ENCODE peak calls at places on chromosomes 6 and 20, in seven cellular contexts. X is vagina, L is HCT116, J is adrenal gland, M is breast epithelium, I is A549, S is stomach. N is an unnamed sample.

GRCh38 chr6:111981441-111981840 is 72.5 kb upstream of the CCN6 start:
- DNase-seq in X (no peak), L (no peak), J (no peak), M (no peak), I (no peak), S (no peak), N (no peak)

GRCh38 chr20:18056174-18057105 is 1.3 kb downstream of the OVOL2 start:
- DNase-seq in X (no peak), L (no peak), J (no peak), M (no peak), I (peak; percentile 34), S (peak; percentile 64), N (no peak)

GRCh38 chr6:25342784-25343183 is 63.6 kb downstream of the CARMIL1 start:
- DNase-seq in X (no peak), L (no peak), J (no peak), M (no peak), I (peak; percentile 4), S (no peak), N (no peak)

GRCh38 chr6:135240711-135241110 is 59.6 kb downstream of the MYB start:
- DNase-seq in X (no peak), L (no peak), J (no peak), M (no peak), I (no peak), S (no peak), N (no peak)

GRCh38 chr6:165988757-165989456 is 178.7 kb downstream of the TBXT start:
- DNase-seq in X (peak; percentile 83), L (no peak), J (no peak), M (no peak), I (no peak), S (no peak), N (no peak)

GRCh38 chr6:49964064-49964463 is at the start of gene DEFB114:
- DNase-seq in X (no peak), L (no peak), J (no peak), M (no peak), I (no peak), S (no peak), N (no peak)

GRCh38 chr6:74646461-74646860 is 559.4 kb downstream of the COL12A1 start:
- DNase-seq in X (no peak), L (no peak), J (no peak), M (no peak), I (no peak), S (no peak), N (no peak)

GRCh38 chr20:51400051-51400926 is 142.2 kb downstream of the NFATC2 start:
- DNase-seq in X (no peak), L (no peak), J (no peak), M (no peak), I (no peak), S (peak; percentile 32), N (no peak)

GRCh38 chr6:75296811-75297779 is 12.5 kb upstream of the TMEM30A start:
- DNase-seq in X (no peak), L (peak; percentile 65), J (no peak), M (no peak), I (peak; percentile 71), S (no peak), N (no peak)

GRCh38 chr6:132673376-132674094 is 14.6 kb upstream of the TAAR1 start:
- DNase-seq in X (no peak), L (no peak), J (no peak), M (no peak), I (no peak), S (peak; percentile 35), N (no peak)

GRCh38 chr20:61682998-61683681 is 382.5 kb downstream of the TAF4 start:
- DNase-seq in X (no peak), L (no peak), J (no peak), M (no peak), I (no peak), S (no peak), N (no peak)

GRCh38 chr20:12262747-12263146 is 345.1 kb downstream of the BTBD3 start:
- DNase-seq in X (no peak), L (no peak), J (peak; percentile 31), M (no peak), I (no peak), S (no peak), N (no peak)

GRCh38 chr20:53594068-53595017 is 704 bp upstream of the ZNF217 start:
- DNase-seq in X (peak; percentile 95), L (peak; percentile 73), J (peak; percentile 97), M (peak; percentile 97), I (peak; percentile 95), S (peak; percentile 99), N (peak; percentile 97)

GRCh38 chr20:46011631-46012482 is 3.1 kb downstream of the MMP9 start:
- DNase-seq in X (no peak), L (peak; percentile 71), J (peak; percentile 84), M (no peak), I (peak; percentile 86), S (peak; percentile 48), N (peak; percentile 60)

GRCh38 chr6:144149894-144150672 is at the start of gene STX11:
- DNase-seq in X (no peak), L (no peak), J (peak; percentile 60), M (peak; percentile 54), I (peak; percentile 43), S (peak; percentile 67), N (peak; percentile 82)

GRCh38 chr6:8481727-8482126 is 46.4 kb upstream of the SLC35B3 start:
- DNase-seq in X (no peak), L (no peak), J (no peak), M (no peak), I (peak; percentile 0), S (no peak), N (no peak)

GRCh38 chr6:148866657-148867268 is 119.9 kb downstream of the UST start:
- DNase-seq in X (no peak), L (no peak), J (no peak), M (no peak), I (no peak), S (no peak), N (no peak)

GRCh38 chr6:148869589-148869988 is 122.8 kb downstream of the UST start:
- DNase-seq in X (no peak), L (no peak), J (no peak), M (no peak), I (peak; percentile 7), S (no peak), N (no peak)

GRCh38 chr6:148867851-148868250 is 121.0 kb downstream of the UST start:
- DNase-seq in X (no peak), L (no peak), J (no peak), M (no peak), I (no peak), S (no peak), N (no peak)

GRCh38 chr6:148868314-148868713 is 121.5 kb downstream of the UST start:
- DNase-seq in X (no peak), L (no peak), J (no peak), M (no peak), I (no peak), S (no peak), N (no peak)

GRCh38 chr6:148868901-148869300 is 122.1 kb downstream of the UST start:
- DNase-seq in X (no peak), L (no peak), J (peak; percentile 41), M (no peak), I (no peak), S (no peak), N (no peak)
- H3K4me1 ChIP-seq in X (peaks cover 30% of the 10 kb centered on the region), L (no peaks in the 10 kb centered on the region), J (no peaks in the 10 kb centered on the region), M (no peaks in the 10 kb centered on the region), I (peaks cover 12% of the 10 kb centered on the region), S (peaks cover 12% of the 10 kb centered on the region), N (peaks cover 15% of the 10 kb centered on the region)

DNA sequence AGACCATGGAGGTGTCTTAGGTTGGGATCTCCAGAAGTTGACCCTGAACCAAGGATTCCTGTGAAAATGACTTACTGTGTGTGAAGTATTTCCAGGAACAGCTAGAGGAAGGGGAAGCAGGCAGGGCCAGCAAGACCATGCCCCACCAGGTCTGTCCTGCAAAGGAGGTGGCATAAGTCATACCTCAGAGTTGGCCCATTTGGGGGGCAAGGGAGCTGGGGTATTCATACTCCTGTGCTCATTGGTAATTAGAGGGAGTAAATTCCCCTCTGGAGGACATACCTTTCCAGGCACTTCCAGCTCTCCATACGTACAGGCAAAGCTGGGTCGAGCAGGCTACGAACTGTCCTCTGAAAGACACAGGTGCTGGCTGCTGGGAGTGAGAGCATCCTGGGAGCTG is 72.4 kb downstream of the STK35 start:
- DNase-seq in X (no peak), L (no peak), J (no peak), M (no peak), I (no peak), S (no peak), N (no peak)
- TF ChIP-seq POLR2A in X (no peak), L (no peak), J (no peak), M (no peak), I (no peak), S (no peak), N (no peak)

GRCh38 chr20:24589845-24590192 is 120.4 kb downstream of the SYNDIG1 start:
- DNase-seq in X (peak; percentile 32), L (no peak), J (no peak), M (no peak), I (no peak), S (no peak), N (no peak)
- H3K4me1 ChIP-seq in X (no peaks in the 10 kb centered on the region), L (no peaks in the 10 kb centered on the region), J (no peaks in the 10 kb centered on the region), M (no peaks in the 10 kb centered on the region), I (no peaks in the 10 kb centered on the region), S (no peaks in the 10 kb centered on the region), N (no peaks in the 10 kb centered on the region)

GRCh38 chr6:30685977-30686907 is at the start of gene PPP1R18:
- DNase-seq in X (no peak), L (no peak), J (peak; percentile 82), M (peak; percentile 77), I (peak; percentile 34), S (peak; percentile 73), N (peak; percentile 90)
- TF ChIP-seq POLR2A in X (peak; percentile 51), L (no peak), J (peak; percentile 40), M (no peak), I (no peak), S (no peak), N (peak; percentile 35)

GRCh38 chr6:15308445-15309213 is 62.8 kb downstream of the JARID2 start:
- DNase-seq in X (no peak), L (no peak), J (no peak), M (no peak), I (no peak), S (no peak), N (no peak)

GRCh38 chr6:15310680-15311079 is 64.8 kb downstream of the JARID2 start:
- DNase-seq in X (no peak), L (no peak), J (no peak), M (no peak), I (no peak), S (no peak), N (no peak)

GRCh38 chr6:15309611-15310283 is 63.9 kb downstream of the JARID2 start:
- DNase-seq in X (no peak), L (no peak), J (no peak), M (no peak), I (no peak), S (no peak), N (no peak)

GRCh38 chr6:15313367-15313766 is 67.5 kb downstream of the JARID2 start:
- DNase-seq in X (no peak), L (no peak), J (peak; percentile 79), M (no peak), I (no peak), S (no peak), N (no peak)

GRCh38 chr6:15312500-15312899 is 66.6 kb downstream of the JARID2 start:
- DNase-seq in X (no peak), L (no peak), J (no peak), M (no peak), I (no peak), S (no peak), N (no peak)
- H3K4me1 ChIP-seq in X (peaks cover 40% of the 10 kb centered on the region), L (no peaks in the 10 kb centered on the region), J (peaks cover 20% of the 10 kb centered on the region), M (peaks cover 5% of the 10 kb centered on the region), I (peaks cover 3% of the 10 kb centered on the region), S (peaks cover 66% of the 10 kb centered on the region), N (peaks cover 64% of the 10 kb centered on the region)

GRCh38 chr20:48682529-48683385 is 145.0 kb downstream of the PREX1 start:
- DNase-seq in X (no peak), L (no peak), J (peak; percentile 95), M (peak; percentile 66), I (no peak), S (peak; percentile 97), N (peak; percentile 90)
- TF ChIP-seq POLR2A in X (no peak), L (no peak), J (peak; percentile 68), M (no peak), I (no peak), S (no peak), N (no peak)